ENCODE peak calls at places on chromosome 3, in six cellular contexts. K is NCI-H774; C is iris pigment epithelial cell; V is stimulated activated CD8-positive, alpha-beta memory T cell treated with anti-CD3 and anti-CD28 coated beads, Interleukin-4, amount 100 ng/mL, for 24 hours; Z is AG08396; U is endothelial cell. A is an unnamed sample.

GRCh38 chr3:10703875-10704274 is 112.2 kb upstream of the SLC6A11 start:
- DNase-seq in Z (no peak), C (peak), V (no peak), U (peak), K (no peak), A (peak)

GRCh38 chr3:49906004-49906860 is 2.6 kb upstream of the MST1R start:
- DNase-seq in V (peak), U (peak), K (no peak), C (peak), Z (peak), A (peak)

GRCh38 chr3:188624384-188624783 is 470.4 kb downstream of the LPP start:
- DNase-seq in V (no peak), Z (no peak), C (peak), U (no peak), K (no peak), A (no peak)

GRCh38 chr3:66795365-66795764 is 202.7 kb upstream of the KBTBD8 start:
- DNase-seq in C (peak), K (no peak), U (no peak), Z (peak), V (no peak), A (no peak)

GRCh38 chr3:34361921-34362320 is 563.5 kb downstream of the PDCD6IP start:
- DNase-seq in U (no peak), C (no peak), V (no peak), K (no peak), Z (no peak), A (no peak)

GRCh38 chr3:112979244-112979832 is 4.4 kb upstream of the CD200R1 start:
- DNase-seq in K (peak), U (no peak), V (no peak), C (peak), Z (no peak), A (peak)

GRCh38 chr3:194364314-194364651 is 5.3 kb downstream of the LRRC15 start:
- DNase-seq in C (no peak), V (no peak), K (no peak), Z (no peak), U (no peak), A (no peak)

GRCh38 chr3:29240248-29240647 is 40.6 kb upstream of the RBMS3 start:
- DNase-seq in K (no peak), V (no peak), Z (peak), U (no peak), C (peak), A (no peak)

GRCh38 chr3:129413687-129414506 is 14.5 kb downstream of the EFCAB12 start:
- DNase-seq in K (no peak), Z (peak), V (no peak), C (peak), U (no peak), A (peak)

A was measured in HuH-7.